ENCODE peak calls at places on chromosomes 4 and X, in five cellular contexts. S is mesendoderm, R is neuronal stem cell, O is H9, Z is IMR-90. C is an unnamed sample.

GRCh38 chr4:80361329-80361900 is 25.9 kb downstream of the CFAP299 start:
- DNase-seq in S (peak), R (no peak), O (no peak), Z (peak), C (peak)

GRCh38 chr4:3491681-3492405 is 28.7 kb downstream of the DOK7 start:
- DNase-seq in S (peak), R (no peak), O (no peak), Z (peak), C (peak)

GRCh38 chrX:149759824-149760223 is 14.0 kb upstream of the HSFX1 start:
- DNase-seq in S (no peak), R (no peak), O (no peak), Z (no peak), C (no peak)

GRCh38 chr4:78656968-78657445 is 105.4 kb downstream of the ANXA3 start:
- DNase-seq in S (no peak), R (no peak), O (no peak), Z (no peak), C (no peak)

GRCh38 chr4:15882675-15883086 is 55.9 kb downstream of the FGFBP1 start:
- DNase-seq in S (peak), R (peak), O (peak), Z (peak), C (peak)

GRCh38 chr4:15805583-15806517 is 27.7 kb downstream of the CD38 start:
- DNase-seq in S (peak), R (peak), O (peak), Z (peak), C (peak)

GRCh38 chr4:64417974-64418373 is 8.7 kb upstream of the TECRL start:
- DNase-seq in S (no peak), R (peak), O (no peak), Z (no peak), C (no peak)

GRCh38 chr4:122346036-122346435 is 32.8 kb upstream of the ADAD1 start:
- DNase-seq in S (no peak), R (no peak), O (no peak), Z (peak), C (peak)

GRCh38 chrX:17017134-17017533 is 70.7 kb downstream of the REPS2 start:
- DNase-seq in S (no peak), R (no peak), O (no peak), Z (no peak), C (no peak)

GRCh38 chrX:66728818-66729271 is 90.0 kb upstream of the EDA2R start:
- DNase-seq in S (peak), R (peak), O (peak), Z (peak), C (peak)
- H2BK120ac ChIP-seq in S (no peak), R (no peak), O (no peak), Z (peak), C (no peak)

GRCh38 chrX:125497667-125498066 is 178.0 kb downstream of the TEX13C start:
- DNase-seq in S (no peak), R (no peak), O (no peak), Z (no peak), C (no peak)
- H2BK120ac ChIP-seq in S (no peak), R (no peak), O (no peak), Z (no peak), C (no peak)

DNA sequence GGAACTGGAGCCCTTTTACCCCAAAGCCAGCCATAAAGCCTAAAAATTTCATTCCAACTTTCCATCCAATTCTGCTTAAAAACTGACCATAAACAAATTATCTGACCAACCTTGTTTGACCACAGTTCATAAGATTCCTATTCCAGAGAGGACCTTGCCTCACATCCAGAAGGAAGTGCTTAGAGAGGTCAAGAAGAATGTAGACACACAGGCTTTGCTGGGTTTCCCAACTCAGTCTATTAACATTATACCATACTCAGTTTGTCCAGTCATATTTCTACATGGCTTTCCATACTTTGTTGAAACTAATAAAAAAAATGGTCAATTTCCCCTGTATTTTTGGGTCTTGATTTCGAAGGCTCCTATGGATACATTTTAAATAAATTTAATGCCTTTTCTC is 1522.5 kb downstream of the ARAP2 start:
- DNase-seq in S (no peak), R (no peak), O (no peak), Z (no peak), C (no peak)
- H2BK120ac ChIP-seq in S (no peak), R (no peak), O (no peak), Z (no peak), C (no peak)

GRCh38 chrX:134807039-134807729 is 148.9 kb upstream of the PLAC1 start:
- DNase-seq in S (peak), R (peak), O (peak), Z (peak), C (peak)

GRCh38 chrX:134806707-134807038 is 148.4 kb upstream of the PLAC1 start:
- DNase-seq in S (no peak), R (no peak), O (no peak), Z (no peak), C (no peak)

GRCh38 chrX:134804779-134805178 is 146.5 kb upstream of the PLAC1 start:
- DNase-seq in S (no peak), R (no peak), O (no peak), Z (no peak), C (no peak)

GRCh38 chrX:134813697-134814096 is 155.4 kb upstream of the PLAC1 start:
- DNase-seq in S (no peak), R (no peak), O (no peak), Z (no peak), C (no peak)

DNA sequence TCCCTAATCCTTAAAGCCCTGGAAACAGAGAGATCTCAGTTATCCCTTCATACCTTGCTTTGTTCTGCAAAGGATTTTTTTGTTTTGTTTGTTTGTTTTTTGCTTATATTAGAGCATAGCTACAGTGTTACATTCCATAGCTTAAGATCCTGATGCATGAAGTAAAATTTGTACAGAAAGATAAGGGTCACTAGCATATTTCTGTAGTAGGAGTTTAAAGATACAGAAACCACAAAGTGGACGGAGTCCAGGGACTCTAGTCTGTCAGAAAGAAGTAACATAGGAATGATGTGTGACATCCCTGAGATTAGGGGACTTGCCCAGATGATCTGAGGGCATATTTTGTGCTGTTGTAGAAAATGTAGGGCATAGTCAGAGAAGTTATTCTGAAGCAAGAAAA is 151.9 kb upstream of the PLAC1 start:
- DNase-seq in S (no peak), R (no peak), O (no peak), Z (peak), C (no peak)
- H2BK120ac ChIP-seq in S (no peak), R (no peak), O (no peak), Z (no peak), C (no peak)

DNA sequence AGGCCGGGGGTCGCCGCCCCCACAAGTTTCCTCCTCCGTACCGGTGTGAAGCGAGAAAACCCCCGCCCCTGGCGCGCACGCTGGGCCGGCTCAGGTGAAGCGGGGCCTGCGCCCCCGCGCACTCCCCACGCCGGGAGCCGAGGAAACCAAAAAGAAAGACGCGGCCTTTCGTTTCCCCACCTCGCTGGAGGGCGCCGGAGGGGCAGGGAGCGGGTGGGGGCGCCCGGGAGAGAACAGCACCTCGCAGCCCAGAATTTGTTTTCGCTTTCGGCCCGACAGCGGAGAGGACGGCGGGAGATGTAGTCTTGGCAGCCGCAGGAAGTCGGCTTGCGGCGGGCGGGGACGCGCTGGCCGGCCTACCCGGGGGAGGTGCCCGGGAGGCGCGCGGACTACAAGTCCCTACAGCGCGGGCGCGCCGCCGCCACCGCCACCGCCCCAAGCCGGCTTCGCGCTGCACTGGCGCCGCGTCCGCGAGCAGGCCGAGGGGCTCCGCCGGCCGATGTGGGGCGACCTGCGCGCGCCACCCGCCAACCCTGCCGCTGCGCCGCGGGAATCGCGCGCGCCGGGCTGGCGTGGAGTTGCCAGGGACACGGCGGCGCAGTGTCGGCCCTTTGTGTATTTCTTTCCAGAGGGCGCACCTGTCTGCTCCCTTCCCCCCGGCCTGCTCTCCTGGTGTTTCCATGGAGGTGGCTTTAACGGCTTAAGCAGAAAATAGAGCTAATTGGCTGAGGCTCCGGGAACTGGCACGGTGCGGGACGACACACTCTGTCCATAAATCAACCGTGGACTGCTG is at the start of gene OTUD4:
- DNase-seq in S (peak), R (peak), O (peak), Z (peak), C (peak)
- H2BK120ac ChIP-seq in S (no peak), R (peak), O (no peak), Z (peak), C (peak)

DNA sequence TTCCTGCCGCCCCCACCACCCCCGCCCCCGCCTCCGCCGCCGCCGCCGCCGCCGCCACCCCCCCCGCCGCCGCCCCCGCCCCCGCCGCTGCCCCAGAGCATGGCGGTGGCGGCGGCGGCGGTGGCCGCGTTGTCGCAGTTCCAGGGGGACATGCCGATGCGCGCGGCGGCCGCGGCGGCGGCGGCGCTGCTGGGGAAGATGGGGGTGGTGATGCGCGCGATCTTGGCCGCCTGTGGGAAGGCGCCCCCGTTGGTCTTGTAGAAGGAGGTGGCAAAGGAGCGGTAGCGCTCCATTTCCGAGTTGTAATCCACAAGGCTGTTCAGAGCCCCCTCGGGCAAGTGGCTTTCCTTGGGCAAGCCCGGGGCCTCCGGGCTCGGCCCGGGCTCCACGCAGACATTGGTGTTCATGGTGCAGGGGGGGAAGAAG is 3.3 kb downstream of the CXXC4 start:
- DNase-seq in S (peak), R (peak), O (peak), Z (no peak), C (peak)
- H2BK120ac ChIP-seq in S (peak), R (peak), O (no peak), Z (no peak), C (peak)

DNA sequence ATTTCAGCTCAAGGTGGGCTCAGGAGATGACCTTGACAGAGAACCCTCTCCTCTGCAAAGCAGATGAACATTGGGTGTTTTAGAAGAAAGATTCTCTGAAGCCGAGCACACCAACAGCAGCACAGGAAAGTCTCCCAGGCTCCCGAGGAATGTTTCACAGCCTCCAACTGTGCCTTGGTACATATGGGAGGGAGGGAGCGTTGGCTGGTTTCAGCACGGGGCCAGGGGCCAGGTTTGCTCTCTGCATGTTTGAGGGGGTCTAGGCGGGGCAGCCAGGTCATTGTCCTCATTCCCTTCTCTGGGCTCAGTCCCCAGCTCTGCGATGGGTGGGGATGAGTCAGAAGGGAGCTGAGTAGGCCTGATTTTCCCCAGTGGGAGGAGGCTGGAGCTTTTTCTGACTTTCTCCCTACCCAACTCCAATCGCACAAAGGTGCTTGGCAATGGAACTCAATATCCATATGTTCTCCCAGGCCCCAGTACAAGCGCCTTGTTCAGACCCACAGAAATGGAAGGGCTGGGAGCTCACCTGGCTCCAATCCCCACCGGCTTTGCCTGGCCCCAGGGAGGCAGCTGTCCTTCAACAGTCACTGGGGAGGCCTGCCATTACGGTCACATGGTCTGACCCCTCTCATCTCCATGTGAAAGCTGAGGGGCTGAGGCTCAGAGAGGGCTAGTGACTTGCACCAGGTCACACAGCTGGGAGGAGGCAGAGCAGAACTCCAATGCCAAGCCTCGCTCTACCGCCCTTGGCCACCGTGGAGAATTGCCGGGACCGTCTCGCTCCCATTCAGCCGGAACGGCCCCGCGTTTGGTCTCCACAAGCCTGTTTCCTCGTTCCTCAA is 108.4 kb upstream of the AFAP1 start:
- DNase-seq in S (no peak), R (no peak), O (no peak), Z (no peak), C (no peak)
- H2BK120ac ChIP-seq in S (no peak), R (no peak), O (no peak), Z (no peak), C (no peak)

DNA sequence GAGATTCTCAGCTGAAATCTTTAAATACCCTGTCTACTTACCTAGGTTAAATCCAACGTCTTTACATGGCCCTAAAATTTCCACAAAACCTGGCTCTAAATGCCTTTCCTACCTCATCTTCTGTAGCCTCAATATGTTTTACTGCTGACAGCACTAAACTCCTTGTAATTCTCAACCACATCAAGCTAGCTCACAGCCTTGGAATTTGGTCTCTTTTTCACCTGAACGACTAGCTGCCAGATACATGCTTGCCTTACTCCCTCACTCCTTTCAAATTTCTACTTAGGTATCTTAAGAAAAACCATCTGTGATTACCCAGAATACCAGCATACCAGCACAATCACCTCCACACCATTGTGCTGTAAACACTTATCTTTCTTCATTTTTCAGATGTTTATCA is 635.6 kb upstream of the PCDH10 start:
- DNase-seq in S (peak), R (no peak), O (no peak), Z (no peak), C (no peak)
- H2BK120ac ChIP-seq in S (no peak), R (no peak), O (no peak), Z (no peak), C (no peak)

GRCh38 chr4:139719381-139720101 is 53.9 kb downstream of the MGST2 start:
- DNase-seq in S (no peak), R (no peak), O (no peak), Z (no peak), C (no peak)

GRCh38 chr4:139718358-139718757 is 52.7 kb downstream of the MGST2 start:
- DNase-seq in S (no peak), R (no peak), O (no peak), Z (no peak), C (no peak)

GRCh38 chr4:139718833-139719232 is 53.2 kb downstream of the MGST2 start:
- DNase-seq in S (no peak), R (no peak), O (no peak), Z (no peak), C (no peak)

GRCh38 chr4:139712882-139713281 is 47.3 kb downstream of the MGST2 start:
- DNase-seq in S (no peak), R (no peak), O (no peak), Z (no peak), C (no peak)

DNA sequence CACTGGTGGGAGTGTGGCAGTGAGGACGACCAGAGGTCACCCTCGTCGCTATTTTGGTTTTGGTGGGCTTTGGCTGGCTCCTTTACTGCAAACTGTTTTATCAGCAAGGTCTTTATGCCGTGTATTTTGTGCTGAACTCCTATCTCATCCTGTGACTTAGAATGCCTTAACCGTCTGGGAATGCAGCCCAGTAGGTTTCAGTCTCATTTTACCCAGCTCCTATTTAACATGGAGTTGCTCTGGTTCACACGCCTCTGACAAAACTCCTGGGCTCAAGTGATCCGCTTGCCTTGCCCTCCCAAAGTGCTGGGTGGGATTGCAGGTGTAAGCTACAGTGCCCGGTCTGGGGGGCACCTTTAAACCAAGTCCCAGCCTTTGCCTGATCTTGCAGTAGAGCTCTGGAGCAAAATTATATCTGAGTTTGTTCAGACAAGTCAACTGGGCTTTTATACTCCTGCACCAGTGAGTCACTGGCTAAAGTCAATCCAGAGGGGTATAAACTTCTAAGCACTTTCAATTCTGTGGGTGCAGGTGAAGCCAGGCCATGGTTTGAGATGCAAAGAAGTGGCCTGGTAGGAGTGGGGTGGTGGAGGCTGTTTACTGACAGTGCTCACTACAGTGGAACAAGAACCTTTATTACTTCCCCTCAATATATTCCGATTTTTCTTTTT is 50.2 kb downstream of the MGST2 start:
- DNase-seq in S (peak), R (no peak), O (no peak), Z (peak), C (no peak)
- H2BK120ac ChIP-seq in S (no peak), R (no peak), O (no peak), Z (no peak), C (no peak)

DNA sequence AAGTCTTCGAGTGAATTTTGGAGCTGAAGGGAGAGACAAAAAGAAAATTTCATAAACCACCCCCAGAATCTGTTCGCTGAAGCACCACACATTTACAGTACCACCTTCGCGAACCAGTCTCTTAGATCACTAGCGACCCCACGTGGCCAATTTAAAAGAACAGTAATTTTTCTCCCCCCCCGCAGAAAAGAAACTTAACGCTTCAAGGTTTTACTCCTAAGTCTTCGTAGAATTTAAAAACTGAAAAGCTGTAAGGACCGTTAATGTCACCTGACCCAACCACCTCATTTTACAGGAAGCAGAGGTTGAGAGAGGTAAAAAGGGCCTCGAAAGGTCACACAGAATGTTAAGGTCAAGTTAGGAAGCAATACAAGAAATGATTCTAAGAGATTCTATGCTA is 187.5 kb downstream of the QDPR start:
- DNase-seq in S (peak), R (peak), O (peak), Z (peak), C (peak)
- H2BK120ac ChIP-seq in S (peak), R (no peak), O (no peak), Z (peak), C (no peak)

C was measured in mesenchymal stem cell.